ENCODE peak calls at places on chromosomes 1 and 21, in nine cellular contexts. G, W, S, P, R, Q, T, Y and N are unnamed samples.

GRCh38 chr21:15050588-15051377 is 14.0 kb downstream of the NRIP1 start:
- DNase-seq in Q (no peak), S (no peak), P (no peak), W (no peak), T (no peak), R (no peak), G (no peak), Y (no peak), N (no peak)

GRCh38 chr1:227924838-227925574 is 22.7 kb downstream of the WNT9A start:
- DNase-seq in R (no peak), Q (no peak), Y (no peak), P (no peak), T (no peak), S (no peak), G (no peak), W (no peak), N (no peak)

GRCh38 chr1:21082078-21082477 is 94.6 kb downstream of the EIF4G3 start:
- DNase-seq in Q (no peak), T (no peak), Y (no peak), S (no peak), R (peak; percentile 16), W (no peak), P (no peak), G (no peak), N (no peak)

GRCh38 chr1:185674201-185674600 is 60.0 kb upstream of the HMCN1 start:
- DNase-seq in R (no peak), S (peak; percentile 38), W (no peak), G (peak; percentile 54), Y (no peak), T (no peak), P (no peak), Q (no peak), N (no peak)

GRCh38 chr1:27418326-27418761 is 25.9 kb downstream of the GPR3 start:
- DNase-seq in W (peak; percentile 82), S (peak; percentile 93), G (peak; percentile 90), R (no peak), Q (peak; percentile 87), Y (no peak), P (no peak), T (peak; percentile 97), N (peak; percentile 86)

GRCh38 chr1:63663301-63663700 is 70.1 kb downstream of the PGM1 start:
- DNase-seq in Y (no peak), P (no peak), W (no peak), Q (peak; percentile 67), T (peak; percentile 75), R (no peak), G (no peak), S (no peak), N (no peak)

GRCh38 chr1:185917646-185918045 is 183.5 kb downstream of the HMCN1 start:
- DNase-seq in P (no peak), Y (peak; percentile 8), T (peak; percentile 69), W (no peak), S (peak; percentile 5), R (no peak), Q (peak; percentile 53), G (no peak), N (peak; percentile 76)

GRCh38 chr21:37670883-37671282 is 245.4 kb downstream of the KCNJ6 start:
- DNase-seq in S (no peak), P (no peak), R (no peak), T (peak; percentile 82), Y (no peak), W (no peak), G (no peak), Q (no peak), N (no peak)

GRCh38 chr1:31760901-31761470 is 3.2 kb downstream of the ADGRB2 start:
- DNase-seq in G (no peak), Y (peak; percentile 73), W (peak; percentile 66), R (no peak), S (peak; percentile 38), Q (peak; percentile 73), T (peak; percentile 71), P (no peak), N (peak; percentile 87)

GRCh38 chr1:55309053-55309452 is 93.9 kb upstream of the USP24 start:
- DNase-seq in G (no peak), R (no peak), T (peak; percentile 31), Y (no peak), Q (no peak), P (no peak), W (no peak), S (no peak), N (no peak)

GRCh38 chr1:167472729-167473529 is 45.4 kb downstream of the CD247 start:
- DNase-seq in Y (peak; percentile 15), W (peak; percentile 50), Q (no peak), T (no peak), P (no peak), S (no peak), R (no peak), G (no peak), N (no peak)

GRCh38 chr1:109474697-109475096 is 8.4 kb downstream of the SYPL2 start:
- DNase-seq in S (no peak), Y (no peak), P (no peak), G (no peak), Q (no peak), R (no peak), W (no peak), T (no peak), N (peak; percentile 24)